ENCODE peak calls at places on chromosomes 3 and 15, in six cellular contexts. C is Caco-2, T is lung, F is cardiac muscle cell, S is tibial artery, N is OCI-LY7. Z is an unnamed sample.

GRCh38 chr15:22839046-22839705 is 710 bp downstream of the NIPA2 start:
- DNase-seq in C (no peak), T (no peak), F (no peak), S (no peak), N (peak; percentile 72), Z (no peak)

GRCh38 chr15:70327328-70328136 is 229.8 kb upstream of the TLE3 start:
- DNase-seq in C (no peak), T (no peak), F (no peak), S (no peak), N (no peak), Z (no peak)

GRCh38 chr3:29772436-29772835 is 491.6 kb downstream of the RBMS3 start:
- DNase-seq in C (no peak), T (no peak), F (no peak), S (no peak), N (no peak), Z (no peak)

GRCh38 chr3:11655188-11655928 is 11.6 kb upstream of the VGLL4 start:
- DNase-seq in C (no peak), T (no peak), F (peak; percentile 39), S (no peak), N (peak; percentile 26), Z (no peak)

GRCh38 chr3:124260206-124260915 is 268.4 kb upstream of the ROPN1 start:
- DNase-seq in C (no peak), T (peak; percentile 50), F (no peak), S (peak; percentile 85), N (no peak), Z (peak; percentile 51)

GRCh38 chr15:33283603-33284002 is 27.2 kb upstream of the RYR3 start:
- DNase-seq in C (no peak), T (no peak), F (no peak), S (no peak), N (no peak), Z (no peak)

GRCh38 chr15:68700395-68701123 is 120.1 kb downstream of the ANP32A start:
- DNase-seq in C (no peak), T (no peak), F (peak; percentile 93), S (peak; percentile 51), N (no peak), Z (peak; percentile 77)

GRCh38 chr15:48897144-48897814 is 19.3 kb downstream of the EID1 start:
- DNase-seq in C (no peak), T (no peak), F (no peak), S (no peak), N (no peak), Z (no peak)

GRCh38 chr15:68379759-68380290 is 52.1 kb downstream of the ITGA11 start:
- DNase-seq in C (no peak), T (no peak), F (no peak), S (no peak), N (peak; percentile 22), Z (no peak)

GRCh38 chr3:120568624-120569023 is 27.5 kb upstream of the NDUFB4 start:
- DNase-seq in C (no peak), T (no peak), F (no peak), S (no peak), N (no peak), Z (no peak)

GRCh38 chr3:23805881-23806321 is at the start of gene UBE2E1:
- DNase-seq in C (peak; percentile 62), T (peak; percentile 76), F (peak; percentile 83), S (peak; percentile 77), N (peak; percentile 87), Z (peak; percentile 83)

GRCh38 chr3:193248848-193249468 is 7.9 kb downstream of the PLAAT1 start:
- DNase-seq in C (no peak), T (no peak), F (no peak), S (no peak), N (no peak), Z (no peak)

GRCh38 chr3:149936812-149937230 is 33.9 kb downstream of the PFN2 start:
- DNase-seq in C (peak; percentile 56), T (peak; percentile 47), F (peak; percentile 58), S (peak; percentile 31), N (peak; percentile 39), Z (peak; percentile 46)

GRCh38 chr15:60512937-60513336 is 34.0 kb upstream of the ICE2 start:
- DNase-seq in C (no peak), T (no peak), F (no peak), S (no peak), N (no peak), Z (no peak)

GRCh38 chr15:76333720-76334437 is 2.7 kb upstream of the ISL2 start:
- DNase-seq in C (peak; percentile 76), T (no peak), F (peak; percentile 11), S (no peak), N (no peak), Z (no peak)

GRCh38 chr3:63969866-63970265 is 53.4 kb downstream of the PSMD6 start:
- DNase-seq in C (no peak), T (no peak), F (no peak), S (no peak), N (no peak), Z (no peak)
- H3K4me1 ChIP-seq in C (peaks cover 64% of the 10 kb centered on the region), T (peaks cover 14% of the 10 kb centered on the region), F (peaks cover 46% of the 10 kb centered on the region), S (peaks cover 74% of the 10 kb centered on the region), N (peaks cover 6% of the 10 kb centered on the region), Z (peaks cover 65% of the 10 kb centered on the region)

DNA sequence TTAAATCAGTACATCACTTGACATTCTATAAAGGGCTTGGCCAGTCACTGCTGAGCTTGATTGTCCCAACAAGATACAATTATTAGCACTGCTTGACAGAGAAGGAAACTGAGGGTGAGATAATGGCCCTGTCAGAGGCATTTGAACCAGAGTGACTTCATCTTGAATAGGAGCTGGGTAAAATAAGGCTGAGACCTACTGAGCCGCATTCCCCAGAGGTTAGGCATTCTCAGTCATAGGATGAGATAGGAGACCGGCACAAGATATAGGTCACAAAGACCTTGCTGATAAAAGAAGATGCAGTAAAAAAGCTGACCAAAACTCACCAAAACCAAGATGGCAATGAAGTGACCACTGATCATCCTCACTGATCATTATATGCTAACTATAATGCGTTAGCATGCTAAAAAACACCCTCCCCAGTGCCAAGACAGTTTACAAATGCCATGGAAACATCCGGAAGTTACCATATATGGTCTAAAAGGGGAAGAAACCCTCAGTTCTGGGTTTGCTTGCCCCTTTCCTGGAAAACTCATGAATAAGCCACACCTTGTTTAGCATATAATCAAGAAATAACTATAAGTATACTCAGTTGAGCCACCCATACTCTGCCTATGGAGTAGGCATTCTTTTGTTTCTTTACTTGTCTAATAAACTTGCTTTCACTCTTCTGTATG is 239.1 kb upstream of the SETMAR start:
- DNase-seq in C (no peak), T (no peak), F (no peak), S (no peak), N (no peak), Z (no peak)
- H3K4me3 ChIP-seq in C (no peak overlapping the region), T (no peak overlapping the region), F (no peak overlapping the region), S (no peak overlapping the region), N (no peak overlapping the region), Z (no peak overlapping the region)

GRCh38 chr15:84863480-84864428 is 20.7 kb upstream of the SLC28A1 start:
- DNase-seq in C (no peak), T (no peak), F (no peak), S (no peak), N (no peak), Z (no peak)
- TF ChIP-seq CTCF in C (no peak), T (no peak), F (peak; percentile 39), S (peak; percentile 48), N (no peak), Z (peak; percentile 56)

GRCh38 chr3:188268336-188268735 is 114.4 kb downstream of the LPP start:
- DNase-seq in C (no peak), T (no peak), F (no peak), S (no peak), N (no peak), Z (no peak)

GRCh38 chr3:188264231-188265213 is 110.6 kb downstream of the LPP start:
- DNase-seq in C (no peak), T (no peak), F (no peak), S (peak; percentile 67), N (no peak), Z (no peak)

GRCh38 chr3:188269040-188269439 is 115.1 kb downstream of the LPP start:
- DNase-seq in C (no peak), T (no peak), F (no peak), S (no peak), N (no peak), Z (no peak)

GRCh38 chr3:188267790-188268333 is 113.9 kb downstream of the LPP start:
- DNase-seq in C (no peak), T (no peak), F (no peak), S (no peak), N (no peak), Z (no peak)

GRCh38 chr3:188266581-188267274 is 112.8 kb downstream of the LPP start:
- DNase-seq in C (no peak), T (peak; percentile 73), F (no peak), S (peak; percentile 64), N (no peak), Z (no peak)
- H3K4me1 ChIP-seq in C (peaks cover 89% of the 10 kb centered on the region), T (peaks cover 18% of the 10 kb centered on the region), F (peaks cover 71% of the 10 kb centered on the region), S (peaks cover 96% of the 10 kb centered on the region), N (peaks cover 25% of the 10 kb centered on the region), Z (peaks cover 62% of the 10 kb centered on the region)

GRCh38 chr3:37456791-37457190 is 282.4 kb upstream of the LRRFIP2 start:
- DNase-seq in C (no peak), T (no peak), F (no peak), S (no peak), N (no peak), Z (no peak)

GRCh38 chr3:37457392-37458065 is 283.1 kb upstream of the LRRFIP2 start:
- DNase-seq in C (no peak), T (no peak), F (peak; percentile 30), S (no peak), N (no peak), Z (no peak)

GRCh38 chr3:37456270-37456708 is 281.9 kb upstream of the LRRFIP2 start:
- DNase-seq in C (no peak), T (peak; percentile 63), F (peak; percentile 64), S (peak; percentile 86), N (no peak), Z (peak; percentile 89)

GRCh38 chr3:37458162-37458895 is 283.9 kb upstream of the LRRFIP2 start:
- DNase-seq in C (no peak), T (no peak), F (peak; percentile 34), S (peak; percentile 38), N (no peak), Z (no peak)

GRCh38 chr3:37453393-37454391 is 279.3 kb upstream of the LRRFIP2 start:
- DNase-seq in C (peak; percentile 59), T (peak; percentile 67), F (peak; percentile 82), S (peak; percentile 79), N (no peak), Z (peak; percentile 83)
- H3K4me3 ChIP-seq in C (peak overlapping the region; percentile 52), T (peak overlapping the region; percentile 15), F (peak overlapping the region; percentile 81), S (peak overlapping the region; percentile 70), N (no peak overlapping the region), Z (peak overlapping the region; percentile 80)

DNA sequence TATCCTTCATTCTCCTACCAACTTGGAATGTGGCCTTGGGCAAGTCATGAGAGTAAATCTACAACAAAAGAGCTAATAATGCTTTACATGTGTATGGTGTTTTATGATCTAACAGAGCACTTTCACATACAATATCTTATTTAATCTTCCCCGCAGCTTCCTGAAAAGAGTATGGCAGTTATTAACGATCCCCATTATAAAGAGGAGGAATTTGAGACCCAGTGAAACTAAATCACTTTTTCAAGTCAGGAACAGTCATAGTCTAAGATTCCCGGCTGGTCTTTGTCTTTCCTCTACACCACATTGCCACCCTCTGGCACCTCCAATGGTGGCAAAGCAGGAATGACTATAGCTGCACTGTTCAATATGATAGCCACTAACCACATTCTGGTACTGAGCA is 69.7 kb upstream of the CMSS1 start:
- DNase-seq in C (no peak), T (no peak), F (no peak), S (no peak), N (no peak), Z (no peak)
- TF ChIP-seq CTCF in C (no peak), T (no peak), F (peak; percentile 34), S (peak; percentile 36), N (no peak), Z (peak; percentile 31)

GRCh38 chr15:36359286-36359685 is 220.1 kb upstream of the CDIN1 start:
- DNase-seq in C (no peak), T (no peak), F (no peak), S (no peak), N (no peak), Z (no peak)
- H3K4me1 ChIP-seq in C (no peaks in the 10 kb centered on the region), T (peaks cover 2% of the 10 kb centered on the region), F (peaks cover 63% of the 10 kb centered on the region), S (peaks cover 38% of the 10 kb centered on the region), N (no peaks in the 10 kb centered on the region), Z (peaks cover 29% of the 10 kb centered on the region)

GRCh38 chr3:188240189-188240981 is 86.4 kb downstream of the LPP start:
- DNase-seq in C (no peak), T (no peak), F (no peak), S (no peak), N (peak; percentile 52), Z (no peak)
- H3K4me3 ChIP-seq in C (no peak overlapping the region), T (no peak overlapping the region), F (no peak overlapping the region), S (no peak overlapping the region), N (peak overlapping the region; percentile 57), Z (no peak overlapping the region)